ENCODE peak calls at places on chromosomes 6 and 20, in five cellular contexts. R is mesendoderm, Y is neuronal stem cell, V is astrocyte, A is K562. N is an unnamed sample.

GRCh38 chr20:22675337-22675736 is 91.0 kb upstream of the FOXA2 start:
- DNase-seq in Y (no peak), V (no peak), A (no peak), R (no peak), N (no peak)

GRCh38 chr6:140050232-140050995 is 676.0 kb upstream of the CITED2 start:
- DNase-seq in V (peak), A (no peak), Y (no peak), R (peak), N (no peak)

GRCh38 chr6:48113130-48113529 is 2.1 kb upstream of the PTCHD4 start:
- DNase-seq in A (no peak), Y (no peak), V (no peak), R (peak), N (no peak)

GRCh38 chr6:14906621-14907020 is 339.2 kb upstream of the JARID2 start:
- DNase-seq in Y (no peak), R (no peak), V (no peak), A (no peak), N (no peak)

GRCh38 chr6:168724033-168724432 is 283.0 kb downstream of the SMOC2 start:
- DNase-seq in V (no peak), A (no peak), Y (no peak), R (no peak), N (no peak)

GRCh38 chr6:40685771-40686170 is 98.6 kb upstream of the LRFN2 start:
- DNase-seq in V (no peak), Y (no peak), R (no peak), A (no peak), N (no peak)

GRCh38 chr20:13261460-13262301 is 40.6 kb downstream of the ISM1 start:
- DNase-seq in A (peak), V (no peak), Y (peak), R (peak), N (peak)

GRCh38 chr20:16942702-16943101 is 194.5 kb downstream of the OTOR start:
- DNase-seq in Y (no peak), V (peak), A (no peak), R (peak), N (no peak)

GRCh38 chr6:169310983-169311382 is 57.3 kb upstream of the THBS2 start:
- DNase-seq in V (no peak), Y (no peak), R (no peak), A (no peak), N (no peak)

GRCh38 chr20:62872863-62873261 is 11.2 kb upstream of the TCFL5 start:
- DNase-seq in R (no peak), Y (no peak), A (no peak), V (no peak), N (no peak)

GRCh38 chr20:14406495-14406894 is 69.1 kb upstream of the FLRT3 start:
- DNase-seq in A (no peak), V (peak), Y (no peak), R (peak), N (no peak)

GRCh38 chr6:57013501-57013900 is 33.0 kb upstream of the KIAA1586 start:
- DNase-seq in R (no peak), V (peak), Y (no peak), A (peak), N (no peak)

GRCh38 chr20:1293641-1294379 is 27.7 kb downstream of the SNPH start:
- DNase-seq in V (no peak), Y (no peak), A (no peak), R (no peak), N (no peak)

GRCh38 chr20:3133156-3133555 is 26.5 kb downstream of the FASTKD5 start:
- DNase-seq in Y (no peak), R (no peak), V (no peak), A (no peak), N (no peak)

GRCh38 chr20:31819083-31819784 is at the start of gene MYLK2:
- DNase-seq in V (no peak), R (no peak), A (no peak), Y (no peak), N (no peak)

GRCh38 chr6:100460650-100461204 is 4.0 kb downstream of the SIM1 start:
- DNase-seq in R (peak), A (no peak), V (no peak), Y (peak), N (no peak)

GRCh38 chr6:89924231-89924630 is 30.0 kb downstream of the GJA10 start:
- DNase-seq in R (no peak), V (no peak), A (no peak), Y (no peak), N (no peak)

GRCh38 chr6:152348116-152348515 is 289.0 kb downstream of the SYNE1 start:
- DNase-seq in A (no peak), V (peak), Y (no peak), R (no peak), N (no peak)

GRCh38 chr6:127618729-127619128 is 41.8 kb downstream of the C6orf58 start:
- DNase-seq in Y (no peak), A (no peak), R (no peak), V (no peak), N (no peak)

GRCh38 chr20:24819331-24819965 is 129.6 kb upstream of the CST7 start:
- DNase-seq in Y (no peak), R (no peak), V (no peak), A (no peak), N (no peak)

GRCh38 chr6:156880913-156881312 is 103.7 kb downstream of the ARID1B start:
- DNase-seq in R (no peak), V (no peak), A (no peak), Y (no peak), N (no peak)

GRCh38 chr6:43242908-43243648 is at the start of gene TTBK1:
- DNase-seq in V (no peak), R (no peak), Y (peak), A (no peak), N (no peak)

GRCh38 chr6:114171473-114171872 is 171.3 kb downstream of the HS3ST5 start:
- DNase-seq in R (no peak), V (no peak), Y (no peak), A (no peak), N (no peak)

GRCh38 chr6:125746731-125747588 is 2.5 kb upstream of the HEY2 start:
- DNase-seq in V (peak), A (peak), Y (peak), R (peak), N (peak)

GRCh38 chr20:17688965-17689364 is 6.9 kb upstream of the RRBP1 start:
- DNase-seq in Y (no peak), V (peak), R (no peak), A (no peak), N (no peak)

GRCh38 chr6:11480541-11480940 is 57.0 kb upstream of the TMEM170B start:
- DNase-seq in Y (no peak), R (no peak), A (no peak), V (no peak), N (no peak)

GRCh38 chr20:52172392-52173047 is 19.1 kb downstream of the ZFP64 start:
- DNase-seq in Y (no peak), V (no peak), A (no peak), R (no peak), N (no peak)

GRCh38 chr20:44572551-44573500 is 9.6 kb upstream of the PKIG start:
- DNase-seq in Y (no peak), R (no peak), A (no peak), V (peak), N (no peak)

GRCh38 chr6:46491789-46492547 is 719 bp upstream of the RCAN2 start:
- DNase-seq in V (no peak), R (peak), A (peak), Y (peak), N (peak)

GRCh38 chr6:138296381-138296780 is 78.1 kb upstream of the PBOV1 start:
- DNase-seq in A (no peak), V (no peak), Y (no peak), R (no peak), N (no peak)

GRCh38 chr6:126063512-126064146 is 77.3 kb downstream of the TRMT11 start:
- DNase-seq in A (no peak), R (peak), Y (no peak), V (peak), N (no peak)

GRCh38 chr20:21360686-21361085 is 36.6 kb downstream of the NKX2-4 start:
- DNase-seq in V (peak), R (no peak), Y (no peak), A (no peak), N (no peak)

GRCh38 chr20:25987073-25987927 is 290.6 kb upstream of the ZNF337 start:
- DNase-seq in Y (no peak), V (no peak), A (peak), R (peak), N (peak)

GRCh38 chr6:132413501-132413805 is 12.2 kb upstream of the MOXD1 start:
- DNase-seq in V (no peak), A (no peak), R (no peak), Y (no peak), N (no peak)

GRCh38 chr6:141482773-141483172 is 650.0 kb upstream of the GJE1 start:
- DNase-seq in V (no peak), R (no peak), A (no peak), Y (no peak), N (no peak)

DNA sequence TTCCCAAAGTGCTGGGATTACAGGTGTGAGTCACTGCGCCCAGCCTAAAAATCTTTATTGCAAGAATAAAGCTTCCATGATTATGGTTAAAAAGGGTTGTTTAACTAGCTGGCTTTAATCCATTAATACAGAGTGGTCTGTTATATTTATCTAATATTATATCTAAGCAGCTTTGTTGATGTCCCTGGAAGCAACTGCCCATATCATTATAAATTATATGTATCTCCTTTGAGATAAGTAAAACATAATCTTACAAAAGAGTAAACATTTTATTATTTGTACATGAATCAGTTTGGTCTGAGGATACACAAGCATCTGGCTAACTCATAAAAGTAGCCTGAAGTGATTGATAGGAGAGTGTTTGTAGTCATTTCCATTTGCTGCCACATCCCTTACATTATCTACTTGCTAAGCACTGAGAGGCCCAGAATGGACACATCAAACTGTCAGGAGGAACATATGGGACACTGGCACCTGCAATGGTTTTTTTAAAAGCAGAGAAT is 46.9 kb downstream of the TRAF3IP2 start:
- DNase-seq in A (no peak), V (no peak), R (no peak), Y (no peak), N (no peak)
- H3K27ac ChIP-seq in A (no peak), V (no peak), R (no peak), Y (no peak), N (peak)

DNA sequence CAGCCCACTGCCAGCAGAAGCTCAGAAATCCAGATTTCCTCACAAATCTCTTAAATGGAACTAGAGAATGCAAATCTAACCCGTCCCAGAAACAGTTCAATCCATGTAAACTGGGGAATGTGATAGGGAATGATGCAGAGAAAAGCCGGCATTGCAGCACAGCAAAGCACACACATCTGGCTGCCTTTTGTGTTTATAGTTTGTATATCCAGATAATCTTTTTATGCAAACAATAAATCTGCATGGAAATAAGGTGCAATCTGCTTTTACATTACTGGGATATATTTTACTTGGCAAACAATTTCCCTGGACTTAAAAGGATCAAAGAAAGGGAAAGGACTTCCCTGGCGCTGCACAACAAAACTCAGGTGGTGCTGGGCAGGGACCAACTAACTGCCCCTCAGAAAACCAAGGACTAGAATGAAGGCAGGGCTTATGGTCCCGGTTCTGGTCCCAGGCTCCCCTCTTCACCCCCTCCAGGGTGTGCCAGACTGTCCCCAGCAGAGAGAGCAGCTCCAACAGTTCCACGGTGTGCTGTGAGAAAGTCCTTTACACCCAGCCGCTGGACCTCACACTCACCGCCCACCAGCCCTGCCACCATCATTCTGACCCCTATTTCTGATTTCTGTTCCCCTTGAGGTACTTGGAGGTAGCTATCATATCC is 2.7 kb downstream of the PXDC1 start:
- DNase-seq in Y (no peak), V (no peak), R (no peak), A (no peak), N (no peak)
- H3K9ac ChIP-seq in Y (no peak), V (peak), R (no peak), A (no peak), N (no peak)

GRCh38 chr6:80143312-80143960 is 37.0 kb downstream of the BCKDHB start:
- DNase-seq in Y (no peak), V (peak), A (no peak), R (no peak), N (peak)
- H3K27ac ChIP-seq in Y (no peak), V (peak), A (no peak), R (no peak), N (peak)

GRCh38 chr20:36132802-36133211 is 21.7 kb upstream of the EPB41L1 start:
- DNase-seq in V (no peak), R (no peak), A (no peak), Y (no peak), N (no peak)
- H3K9ac ChIP-seq in V (no peak), R (no peak), A (no peak), Y (peak), N (no peak)

GRCh38 chr6:163712569-163712966 is 298.1 kb downstream of the QKI start:
- DNase-seq in A (no peak), V (no peak), Y (no peak), R (no peak), N (no peak)
- H3K27ac ChIP-seq in A (no peak), V (no peak), Y (no peak), R (no peak), N (no peak)

GRCh38 chr6:34416877-34417371 is 8.9 kb downstream of the RPS10 start:
- DNase-seq in R (no peak), V (no peak), A (no peak), Y (no peak), N (no peak)

GRCh38 chr6:34423254-34423653 is 2.6 kb downstream of the RPS10 start:
- DNase-seq in Y (no peak), R (no peak), A (no peak), V (peak), N (no peak)

GRCh38 chr6:34412643-34413214 is 13.1 kb downstream of the RPS10 start:
- DNase-seq in Y (no peak), R (no peak), A (no peak), V (peak), N (no peak)

GRCh38 chr6:34414999-34415858 is 10.6 kb downstream of the RPS10 start:
- DNase-seq in A (peak), V (peak), Y (no peak), R (peak), N (peak)

DNA sequence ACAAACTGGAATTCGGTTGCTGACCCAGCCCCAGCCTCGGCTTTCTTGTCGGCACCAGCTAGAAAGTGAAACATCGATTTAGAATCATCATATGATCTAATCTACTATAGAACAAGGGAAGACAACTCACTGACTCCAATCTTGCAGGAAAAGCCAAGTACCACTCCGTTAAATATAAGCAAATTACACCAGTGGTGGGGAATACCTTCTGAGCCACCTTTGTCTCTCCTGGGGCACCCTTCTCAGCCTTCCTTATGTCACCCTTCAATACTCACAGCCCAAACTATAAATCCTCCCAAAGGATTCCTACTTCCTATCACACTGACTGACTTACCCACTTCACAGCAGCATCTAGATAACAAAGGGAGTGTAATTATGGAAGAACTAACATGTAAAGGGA is 7.5 kb downstream of the RPS10 start:
- DNase-seq in A (no peak), V (no peak), Y (no peak), R (no peak), N (no peak)
- H3K9ac ChIP-seq in A (no peak), V (peak), Y (no peak), R (no peak), N (no peak)

DNA sequence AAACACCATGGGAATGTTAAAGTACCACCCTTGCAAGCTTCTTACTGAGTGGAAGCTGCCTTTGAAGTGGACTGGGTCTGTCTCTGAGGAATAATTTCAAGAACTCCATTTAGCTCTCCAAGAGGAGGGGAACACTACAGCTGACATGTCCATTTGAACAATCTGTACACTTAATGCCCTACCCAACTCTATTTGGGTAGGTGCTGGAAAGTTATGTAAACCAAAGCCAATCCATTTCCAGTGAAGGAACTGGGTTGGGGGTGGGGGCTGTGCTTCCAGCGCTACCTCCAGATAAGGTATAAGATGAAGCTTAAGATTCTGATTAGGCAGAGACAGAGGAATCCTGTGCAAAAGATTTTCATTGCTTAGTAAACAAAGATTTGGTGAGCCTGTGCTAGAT is 122.0 kb downstream of the TCP11 start:
- DNase-seq in Y (no peak), R (no peak), A (no peak), V (no peak), N (no peak)
- H3K27ac ChIP-seq in Y (no peak), R (no peak), A (no peak), V (no peak), N (peak)